ENCODE peak calls at places on chromosomes 16 and 17, in nine cellular contexts. One of them, this sample, is unnamed. For H3K27me3, the result is how much of the 10 kb centered on the place peaks cover.

GRCh38 chr16:79847569-79847968 is 247.0 kb upstream of the MAF start:
- DNase-seq in SJSA1: no peak
- DNase-seq in WERI-Rb-1: no peak
- DNase-seq in Peyer's patch: no peak
- DNase-seq in right lobe of liver: no peak
- DNase-seq in brain microvascular endothelial cell: no peak
- DNase-seq in cardiac muscle cell: no peak
- DNase-seq in CD4-positive, alpha-beta T cell: no peak
- DNase-seq in left ventricle myocardium inferior: no peak
- DNase-seq in this sample: no peak

GRCh38 chr16:22117666-22118065 is 25.3 kb downstream of the VWA3A start:
- DNase-seq in right lobe of liver: no peak
- DNase-seq in Peyer's patch: no peak
- DNase-seq in cardiac muscle cell: no peak
- DNase-seq in SJSA1: no peak
- DNase-seq in CD4-positive, alpha-beta T cell: no peak
- DNase-seq in left ventricle myocardium inferior: no peak
- DNase-seq in brain microvascular endothelial cell: no peak
- DNase-seq in WERI-Rb-1: no peak
- DNase-seq in this sample: no peak

GRCh38 chr17:26962255-26963162 is 331.4 kb upstream of the WSB1 start:
- DNase-seq in left ventricle myocardium inferior: no peak
- DNase-seq in cardiac muscle cell: no peak
- DNase-seq in SJSA1: no peak
- DNase-seq in Peyer's patch: no peak
- DNase-seq in WERI-Rb-1: no peak
- DNase-seq in right lobe of liver: no peak
- DNase-seq in CD4-positive, alpha-beta T cell: no peak
- DNase-seq in brain microvascular endothelial cell: no peak
- DNase-seq in this sample: peak

GRCh38 chr17:79915850-79916430 is 76.7 kb upstream of the CBX4 start:
- DNase-seq in left ventricle myocardium inferior: no peak
- DNase-seq in brain microvascular endothelial cell: no peak
- DNase-seq in Peyer's patch: peak
- DNase-seq in CD4-positive, alpha-beta T cell: no peak
- DNase-seq in cardiac muscle cell: peak
- DNase-seq in WERI-Rb-1: peak
- DNase-seq in SJSA1: no peak
- DNase-seq in right lobe of liver: peak
- DNase-seq in this sample: peak

GRCh38 chr17:64679710-64680216 is 17.7 kb upstream of the SMURF2 start:
- DNase-seq in WERI-Rb-1: no peak
- DNase-seq in left ventricle myocardium inferior: no peak
- DNase-seq in CD4-positive, alpha-beta T cell: no peak
- DNase-seq in Peyer's patch: no peak
- DNase-seq in SJSA1: peak
- DNase-seq in right lobe of liver: no peak
- DNase-seq in cardiac muscle cell: no peak
- DNase-seq in brain microvascular endothelial cell: peak
- DNase-seq in this sample: no peak

GRCh38 chr16:48164907-48165715 is 9.3 kb upstream of the ABCC12 start:
- DNase-seq in CD4-positive, alpha-beta T cell: peak
- DNase-seq in left ventricle myocardium inferior: peak
- DNase-seq in SJSA1: peak
- DNase-seq in cardiac muscle cell: peak
- DNase-seq in Peyer's patch: peak
- DNase-seq in WERI-Rb-1: peak
- DNase-seq in brain microvascular endothelial cell: peak
- DNase-seq in right lobe of liver: peak
- DNase-seq in this sample: peak

GRCh38 chr16:66650707-66651473 is 45.7 kb downstream of the CMTM4 start:
- DNase-seq in CD4-positive, alpha-beta T cell: peak
- DNase-seq in WERI-Rb-1: peak
- DNase-seq in right lobe of liver: peak
- DNase-seq in SJSA1: peak
- DNase-seq in Peyer's patch: peak
- DNase-seq in left ventricle myocardium inferior: peak
- DNase-seq in brain microvascular endothelial cell: peak
- DNase-seq in cardiac muscle cell: peak
- DNase-seq in this sample: peak

GRCh38 chr17:83064732-83065659 is 14.4 kb upstream of the METRNL start:
- DNase-seq in right lobe of liver: peak
- DNase-seq in WERI-Rb-1: peak
- DNase-seq in cardiac muscle cell: no peak
- DNase-seq in CD4-positive, alpha-beta T cell: no peak
- DNase-seq in Peyer's patch: peak
- DNase-seq in SJSA1: no peak
- DNase-seq in left ventricle myocardium inferior: peak
- DNase-seq in brain microvascular endothelial cell: no peak
- DNase-seq in this sample: peak

GRCh38 chr16:22123759-22124490 is 31.6 kb downstream of the VWA3A start:
- DNase-seq in Peyer's patch: no peak
- DNase-seq in brain microvascular endothelial cell: no peak
- DNase-seq in cardiac muscle cell: no peak
- DNase-seq in left ventricle myocardium inferior: no peak
- DNase-seq in right lobe of liver: no peak
- DNase-seq in WERI-Rb-1: no peak
- DNase-seq in CD4-positive, alpha-beta T cell: no peak
- DNase-seq in SJSA1: no peak
- DNase-seq in this sample: peak

GRCh38 chr17:37373530-37374159 is 2.1 kb upstream of the C17orf78 start:
- DNase-seq in CD4-positive, alpha-beta T cell: peak
- DNase-seq in SJSA1: peak
- DNase-seq in right lobe of liver: no peak
- DNase-seq in Peyer's patch: peak
- DNase-seq in left ventricle myocardium inferior: peak
- DNase-seq in brain microvascular endothelial cell: peak
- DNase-seq in WERI-Rb-1: peak
- DNase-seq in cardiac muscle cell: peak
- DNase-seq in this sample: peak

GRCh38 chr17:10192963-10193362 is 5.4 kb downstream of the GAS7 start:
- DNase-seq in CD4-positive, alpha-beta T cell: no peak
- DNase-seq in Peyer's patch: no peak
- DNase-seq in SJSA1: no peak
- DNase-seq in brain microvascular endothelial cell: peak
- DNase-seq in cardiac muscle cell: no peak
- DNase-seq in left ventricle myocardium inferior: no peak
- DNase-seq in right lobe of liver: no peak
- DNase-seq in WERI-Rb-1: no peak
- DNase-seq in this sample: no peak

GRCh38 chr16:8588703-8589292 is 1.5 kb downstream of the TMEM114 start:
- DNase-seq in Peyer's patch: no peak
- DNase-seq in cardiac muscle cell: no peak
- DNase-seq in left ventricle myocardium inferior: no peak
- DNase-seq in WERI-Rb-1: no peak
- DNase-seq in SJSA1: no peak
- DNase-seq in right lobe of liver: no peak
- DNase-seq in brain microvascular endothelial cell: no peak
- DNase-seq in CD4-positive, alpha-beta T cell: no peak
- DNase-seq in this sample: peak

GRCh38 chr16:81873843-81874752 is 95.0 kb downstream of the PLCG2 start:
- DNase-seq in WERI-Rb-1: peak
- DNase-seq in brain microvascular endothelial cell: peak
- DNase-seq in Peyer's patch: peak
- DNase-seq in SJSA1: peak
- DNase-seq in CD4-positive, alpha-beta T cell: peak
- DNase-seq in right lobe of liver: no peak
- DNase-seq in left ventricle myocardium inferior: peak
- DNase-seq in cardiac muscle cell: peak
- DNase-seq in this sample: peak

GRCh38 chr16:77686385-77686784 is 35.9 kb upstream of the NUDT7 start:
- DNase-seq in brain microvascular endothelial cell: no peak
- DNase-seq in WERI-Rb-1: no peak
- DNase-seq in left ventricle myocardium inferior: no peak
- DNase-seq in CD4-positive, alpha-beta T cell: no peak
- DNase-seq in Peyer's patch: no peak
- DNase-seq in SJSA1: no peak
- DNase-seq in right lobe of liver: no peak
- DNase-seq in cardiac muscle cell: no peak
- DNase-seq in this sample: no peak

GRCh38 chr16:57144027-57144426 is 41.8 kb downstream of the PSME3IP1 start:
- DNase-seq in WERI-Rb-1: no peak
- DNase-seq in left ventricle myocardium inferior: no peak
- DNase-seq in right lobe of liver: no peak
- DNase-seq in brain microvascular endothelial cell: no peak
- DNase-seq in Peyer's patch: no peak
- DNase-seq in cardiac muscle cell: no peak
- DNase-seq in CD4-positive, alpha-beta T cell: no peak
- DNase-seq in SJSA1: no peak
- DNase-seq in this sample: peak

GRCh38 chr17:10125761-10126553 is 72.4 kb downstream of the GAS7 start:
- DNase-seq in CD4-positive, alpha-beta T cell: no peak
- DNase-seq in Peyer's patch: no peak
- DNase-seq in left ventricle myocardium inferior: no peak
- DNase-seq in brain microvascular endothelial cell: no peak
- DNase-seq in cardiac muscle cell: no peak
- DNase-seq in SJSA1: peak
- DNase-seq in WERI-Rb-1: no peak
- DNase-seq in right lobe of liver: no peak
- DNase-seq in this sample: peak

GRCh38 chr17:81821603-81822311 is 11.3 kb downstream of the MCRIP1 start:
- DNase-seq in CD4-positive, alpha-beta T cell: no peak
- DNase-seq in Peyer's patch: peak
- DNase-seq in WERI-Rb-1: peak
- DNase-seq in brain microvascular endothelial cell: peak
- DNase-seq in cardiac muscle cell: peak
- DNase-seq in right lobe of liver: peak
- DNase-seq in left ventricle myocardium inferior: peak
- DNase-seq in SJSA1: peak
- DNase-seq in this sample: peak

GRCh38 chr16:49596119-49596518 is 222.5 kb downstream of the C16orf78 start:
- DNase-seq in brain microvascular endothelial cell: peak
- DNase-seq in Peyer's patch: no peak
- DNase-seq in right lobe of liver: no peak
- DNase-seq in WERI-Rb-1: no peak
- DNase-seq in CD4-positive, alpha-beta T cell: no peak
- DNase-seq in left ventricle myocardium inferior: no peak
- DNase-seq in cardiac muscle cell: no peak
- DNase-seq in SJSA1: peak
- DNase-seq in this sample: no peak

GRCh38 chr17:77640916-77641605 is 317.4 kb upstream of the TNRC6C start:
- DNase-seq in cardiac muscle cell: no peak
- DNase-seq in WERI-Rb-1: no peak
- DNase-seq in SJSA1: no peak
- DNase-seq in left ventricle myocardium inferior: no peak
- DNase-seq in brain microvascular endothelial cell: no peak
- DNase-seq in Peyer's patch: no peak
- DNase-seq in right lobe of liver: no peak
- DNase-seq in CD4-positive, alpha-beta T cell: no peak
- DNase-seq in this sample: no peak
- H3K27me3 ChIP-seq in cardiac muscle cell: under half
- H3K27me3 ChIP-seq in WERI-Rb-1: under half
- H3K27me3 ChIP-seq in SJSA1: half or more
- H3K27me3 ChIP-seq in left ventricle myocardium inferior: under half
- H3K27me3 ChIP-seq in brain microvascular endothelial cell: under half
- H3K27me3 ChIP-seq in Peyer's patch: under half
- H3K27me3 ChIP-seq in right lobe of liver: under half
- H3K27me3 ChIP-seq in CD4-positive, alpha-beta T cell: under half
- H3K27me3 ChIP-seq in this sample: under half

GRCh38 chr16:65121870-65122723 is at the start of gene CDH11:
- DNase-seq in right lobe of liver: no peak
- DNase-seq in brain microvascular endothelial cell: peak
- DNase-seq in left ventricle myocardium inferior: peak
- DNase-seq in Peyer's patch: peak
- DNase-seq in CD4-positive, alpha-beta T cell: no peak
- DNase-seq in WERI-Rb-1: peak
- DNase-seq in SJSA1: peak
- DNase-seq in cardiac muscle cell: peak
- DNase-seq in this sample: peak
- H3K27me3 ChIP-seq in right lobe of liver: under half
- H3K27me3 ChIP-seq in brain microvascular endothelial cell: under half
- H3K27me3 ChIP-seq in left ventricle myocardium inferior: half or more
- H3K27me3 ChIP-seq in Peyer's patch: under half
- H3K27me3 ChIP-seq in CD4-positive, alpha-beta T cell: under half
- H3K27me3 ChIP-seq in WERI-Rb-1: under half
- H3K27me3 ChIP-seq in SJSA1: under half
- H3K27me3 ChIP-seq in cardiac muscle cell: under half
- H3K27me3 ChIP-seq in this sample: half or more

DNA sequence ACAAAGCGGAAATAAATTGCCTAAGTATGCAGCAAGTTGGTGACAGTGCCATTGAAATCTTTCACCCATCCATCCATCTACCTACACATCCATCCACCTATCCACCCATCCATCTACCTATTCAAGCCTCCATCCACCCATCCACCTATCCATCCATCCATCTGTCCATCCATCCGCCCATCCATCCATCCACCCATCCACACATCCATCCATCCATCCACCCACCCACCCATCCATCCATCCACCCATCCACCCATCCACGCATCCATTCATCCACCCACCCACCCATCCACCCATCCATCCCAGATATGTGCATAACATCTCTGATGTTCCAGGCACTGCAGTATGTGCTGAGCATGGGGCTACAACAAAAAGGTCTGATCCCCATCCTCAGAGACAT is 277.5 kb downstream of the IRF8 start:
- DNase-seq in Peyer's patch: no peak
- DNase-seq in right lobe of liver: no peak
- DNase-seq in WERI-Rb-1: no peak
- DNase-seq in left ventricle myocardium inferior: no peak
- DNase-seq in brain microvascular endothelial cell: no peak
- DNase-seq in SJSA1: no peak
- DNase-seq in CD4-positive, alpha-beta T cell: no peak
- DNase-seq in cardiac muscle cell: no peak
- DNase-seq in this sample: no peak
- H3K27me3 ChIP-seq in Peyer's patch: under half
- H3K27me3 ChIP-seq in right lobe of liver: under half
- H3K27me3 ChIP-seq in WERI-Rb-1: under half
- H3K27me3 ChIP-seq in left ventricle myocardium inferior: under half
- H3K27me3 ChIP-seq in brain microvascular endothelial cell: under half
- H3K27me3 ChIP-seq in SJSA1: under half
- H3K27me3 ChIP-seq in CD4-positive, alpha-beta T cell: under half
- H3K27me3 ChIP-seq in cardiac muscle cell: under half
- H3K27me3 ChIP-seq in this sample: under half

DNA sequence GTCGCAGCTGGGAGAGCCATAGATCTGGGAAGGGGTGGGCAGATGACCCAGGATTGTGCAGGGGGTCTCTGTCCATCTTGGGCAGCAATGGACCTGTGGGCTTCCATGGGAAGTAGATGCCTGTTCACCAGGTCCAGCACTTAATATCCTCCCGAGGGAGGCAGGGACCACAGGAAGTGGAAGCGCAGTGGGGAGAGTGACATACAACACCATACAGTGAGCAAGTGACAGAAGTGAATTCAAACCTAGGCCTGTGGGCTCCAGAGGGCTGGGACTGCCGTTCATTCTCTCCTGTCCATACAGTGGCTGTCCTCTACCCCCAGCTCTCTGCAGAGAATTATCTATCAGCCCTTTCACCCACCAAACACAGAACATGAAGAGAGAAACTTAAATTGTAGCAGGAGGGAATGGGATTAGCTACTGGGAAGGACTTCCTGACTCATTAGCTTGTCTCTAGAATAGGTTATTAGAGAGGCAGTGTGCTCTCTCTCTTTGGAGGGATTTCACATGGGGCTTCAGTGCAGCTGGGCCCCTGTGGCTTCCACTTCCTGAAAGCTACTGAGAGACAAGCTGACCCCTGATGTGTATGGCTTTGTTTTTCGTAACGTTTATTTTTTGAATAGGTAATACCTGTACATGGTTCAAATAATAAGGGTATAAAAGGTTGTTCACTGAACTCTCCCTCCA is 13.1 kb upstream of the SEZ6 start:
- DNase-seq in brain microvascular endothelial cell: no peak
- DNase-seq in WERI-Rb-1: no peak
- DNase-seq in Peyer's patch: no peak
- DNase-seq in left ventricle myocardium inferior: no peak
- DNase-seq in cardiac muscle cell: no peak
- DNase-seq in SJSA1: no peak
- DNase-seq in CD4-positive, alpha-beta T cell: no peak
- DNase-seq in right lobe of liver: no peak
- DNase-seq in this sample: peak
- H3K27me3 ChIP-seq in brain microvascular endothelial cell: half or more
- H3K27me3 ChIP-seq in WERI-Rb-1: under half
- H3K27me3 ChIP-seq in Peyer's patch: under half
- H3K27me3 ChIP-seq in left ventricle myocardium inferior: half or more
- H3K27me3 ChIP-seq in cardiac muscle cell: under half
- H3K27me3 ChIP-seq in SJSA1: half or more
- H3K27me3 ChIP-seq in CD4-positive, alpha-beta T cell: half or more
- H3K27me3 ChIP-seq in right lobe of liver: under half
- H3K27me3 ChIP-seq in this sample: under half